ENCODE peak calls at places on chromosome 6, in five cellular contexts. M is ascending aorta, K is PC-3, R is NCI-H510A treated with DMSO at 0.1 percent for 48 hours, N is hippocampal formation. V is an unnamed sample.

GRCh38 chr6:17381429-17382147 is 11.8 kb upstream of the CAP2 start:
- DNase-seq in M (no peak), K (no peak), R (no peak), N (peak; percentile 17), V (no peak)

GRCh38 chr6:129194441-129195021 is 311.6 kb downstream of the LAMA2 start:
- DNase-seq in M (no peak), K (no peak), R (no peak), N (no peak), V (no peak)

GRCh38 chr6:11473008-11473740 is 64.4 kb upstream of the TMEM170B start:
- DNase-seq in M (no peak), K (no peak), R (no peak), N (no peak), V (no peak)

GRCh38 chr6:64221776-64222175 is 586.2 kb downstream of the PHF3 start:
- DNase-seq in M (no peak), K (no peak), R (no peak), N (no peak), V (no peak)

GRCh38 chr6:159252955-159253508 is 83.8 kb downstream of the FNDC1 start:
- DNase-seq in M (no peak), K (peak; percentile 39), R (no peak), N (peak; percentile 42), V (no peak)

GRCh38 chr6:26200918-26201721 is 113.9 kb downstream of the HFE start:
- DNase-seq in M (no peak), K (no peak), R (no peak), N (no peak), V (no peak)

GRCh38 chr6:43771210-43771857 is 1.3 kb downstream of the VEGFA start:
- DNase-seq in M (no peak), K (peak; percentile 56), R (peak; percentile 57), N (no peak), V (peak; percentile 87)

GRCh38 chr6:139708342-139709199 is 334.1 kb upstream of the CITED2 start:
- DNase-seq in M (no peak), K (peak; percentile 51), R (no peak), N (no peak), V (no peak)

GRCh38 chr6:47180633-47181032 is 129.1 kb downstream of the TNFRSF21 start:
- DNase-seq in M (no peak), K (peak; percentile 95), R (no peak), N (no peak), V (no peak)

GRCh38 chr6:38248500-38249234 is 391.1 kb downstream of the BTBD9 start:
- DNase-seq in M (no peak), K (peak; percentile 95), R (no peak), N (no peak), V (no peak)

GRCh38 chr6:116883005-116883404 is 6.0 kb downstream of the RFX6 start:
- DNase-seq in M (no peak), K (peak; percentile 79), R (no peak), N (no peak), V (no peak)

GRCh38 chr6:21802611-21802899 is 209.0 kb downstream of the SOX4 start:
- DNase-seq in M (no peak), K (no peak), R (no peak), N (no peak), V (no peak)

GRCh38 chr6:147053311-147053921 is 150.8 kb upstream of the STXBP5 start:
- DNase-seq in M (no peak), K (no peak), R (no peak), N (no peak), V (no peak)

GRCh38 chr6:167933290-167933689 is 64.2 kb upstream of the KIF25 start:
- DNase-seq in M (no peak), K (no peak), R (no peak), N (no peak), V (no peak)

GRCh38 chr6:33696538-33697518 is 14.7 kb downstream of the UQCC2 start:
- DNase-seq in M (no peak), K (peak; percentile 76), R (no peak), N (no peak), V (peak; percentile 70)

GRCh38 chr6:37005827-37006514 is 516 bp downstream of the FGD2 start:
- DNase-seq in M (no peak), K (no peak), R (no peak), N (no peak), V (no peak)

GRCh38 chr6:134619077-134619476 is 301.2 kb upstream of the SGK1 start:
- DNase-seq in M (no peak), K (no peak), R (no peak), N (no peak), V (no peak)

GRCh38 chr6:100730001-100730400 is 151.1 kb downstream of the ASCC3 start:
- DNase-seq in M (no peak), K (no peak), R (no peak), N (no peak), V (no peak)